ENCODE peak calls at places on chromosomes 3 and 15, in four cellular contexts. H, K, N and J are unnamed samples. For H3K27me3 and H3K36me3, the result is how much of the 10 kb centered on the place peaks cover.

GRCh38 chr3:134796313-134797079 is 1.4 kb downstream of the EPHB1 start:
- DNase-seq in H (no peak), K (no peak), N (peak), J (peak)

GRCh38 chr15:83475551-83475950 is 28.4 kb downstream of the SH3GL3 start:
- DNase-seq in H (no peak), K (peak), N (no peak), J (no peak)

GRCh38 chr15:101637549-101638318 is 14.4 kb downstream of the TM2D3 start:
- DNase-seq in H (no peak), K (no peak), N (no peak), J (no peak)

GRCh38 chr3:50515565-50516047 is 12.2 kb upstream of the CACNA2D2 start:
- DNase-seq in H (no peak), K (no peak), N (no peak), J (peak)

GRCh38 chr3:24829632-24830229 is 335.1 kb upstream of the THRB start:
- DNase-seq in H (no peak), K (no peak), N (peak), J (peak)

GRCh38 chr3:107973152-107973551 is 117.7 kb downstream of the CD47 start:
- DNase-seq in H (no peak), K (no peak), N (no peak), J (no peak)

GRCh38 chr3:30286811-30287210 is 319.6 kb upstream of the TGFBR2 start:
- DNase-seq in H (no peak), K (no peak), N (no peak), J (no peak)

GRCh38 chr3:47035645-47036044 is 56.2 kb downstream of the NBEAL2 start:
- DNase-seq in H (no peak), K (no peak), N (no peak), J (no peak)

GRCh38 chr3:144106970-144107369 is 135.3 kb downstream of the DIPK2A start:
- DNase-seq in H (peak), K (no peak), N (no peak), J (no peak)

GRCh38 chr3:59056706-59057105 is 6.9 kb upstream of the CFAP20DC start:
- DNase-seq in H (no peak), K (no peak), N (no peak), J (no peak)

GRCh38 chr15:100100926-100101325 is 240.8 kb downstream of the ADAMTS17 start:
- DNase-seq in H (no peak), K (no peak), N (no peak), J (no peak)

GRCh38 chr3:52007291-52007690 is 11.6 kb upstream of the RPL29 start:
- DNase-seq in H (no peak), K (no peak), N (no peak), J (no peak)

GRCh38 chr3:21920431-21920830 is 169.4 kb upstream of the ZNF385D start:
- DNase-seq in H (no peak), K (no peak), N (no peak), J (no peak)

GRCh38 chr3:128875556-128876120 is 3.8 kb upstream of the ACAD9 start:
- DNase-seq in H (peak), K (no peak), N (no peak), J (peak)

DNA sequence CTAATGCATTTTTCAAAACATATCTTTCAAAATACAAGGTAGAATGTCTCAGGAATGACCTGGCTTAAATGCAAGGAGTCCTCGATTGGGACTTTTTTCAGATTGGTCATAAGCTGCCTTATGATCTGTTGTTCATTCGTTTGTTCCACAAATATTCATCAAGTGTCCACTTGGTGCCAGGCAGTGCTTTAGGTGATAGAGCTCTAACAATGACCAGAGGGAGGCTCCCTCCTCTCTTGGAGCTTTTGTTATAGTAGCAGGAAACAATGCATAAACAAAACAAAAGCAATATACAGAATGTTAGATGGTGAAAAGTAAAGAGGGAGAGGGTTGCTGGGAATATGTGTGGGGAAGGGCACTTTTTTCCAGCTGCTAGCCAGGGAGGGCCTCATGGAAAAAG is 156.1 kb downstream of the MCTP2 start:
- DNase-seq in H (no peak), K (no peak), N (no peak), J (no peak)
- H3K27me3 ChIP-seq in H (under half), K (under half), N (under half), J (under half)

DNA sequence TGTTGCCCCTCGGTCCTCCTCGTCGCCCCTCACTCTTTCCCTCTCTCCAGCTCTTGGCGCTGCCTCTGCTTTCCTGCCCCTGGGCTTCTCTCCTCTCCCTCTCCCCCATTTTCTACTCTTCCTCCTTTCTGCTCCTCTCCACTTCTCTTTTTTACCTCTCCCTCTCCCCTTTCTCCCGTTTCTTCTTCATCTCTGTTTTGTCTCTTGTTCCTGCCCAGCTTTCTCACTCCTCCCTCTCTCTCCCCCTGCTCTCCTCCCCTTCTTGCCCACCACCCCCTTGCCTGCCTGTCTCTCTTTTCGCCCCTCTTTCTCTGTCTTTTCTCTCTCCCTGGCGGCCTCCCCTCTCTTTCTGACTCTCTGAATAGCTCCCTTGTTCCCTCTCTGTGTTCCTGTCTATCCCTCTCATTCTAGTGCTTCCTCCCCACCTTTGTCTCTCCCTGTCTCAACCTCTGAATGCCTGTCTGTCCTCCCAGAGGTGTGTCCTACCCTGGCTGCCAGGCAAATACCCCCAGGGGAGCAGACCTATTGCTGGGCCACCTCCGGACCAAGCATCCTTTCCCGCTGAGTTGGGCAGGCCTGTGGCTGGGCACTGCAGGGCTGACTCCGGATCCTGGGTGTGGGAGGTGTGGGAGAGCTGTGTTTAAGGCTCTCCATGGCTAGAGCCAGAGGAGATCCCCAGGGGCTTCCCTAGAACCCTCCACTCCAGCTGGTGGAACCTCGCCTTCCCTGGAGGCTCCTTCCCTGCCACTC is 41.0 kb downstream of the EPHB3 start:
- DNase-seq in H (no peak), K (no peak), N (no peak), J (peak)
- H3K4me3 ChIP-seq in H (no peak), K (no peak), N (peak), J (peak)

GRCh38 chr3:191026746-191027145 is 164.3 kb upstream of the GMNC start:
- DNase-seq in H (no peak), K (no peak), N (no peak), J (no peak)
- H3K36me3 ChIP-seq in H (under half), K (under half), N (under half), J (under half)

DNA sequence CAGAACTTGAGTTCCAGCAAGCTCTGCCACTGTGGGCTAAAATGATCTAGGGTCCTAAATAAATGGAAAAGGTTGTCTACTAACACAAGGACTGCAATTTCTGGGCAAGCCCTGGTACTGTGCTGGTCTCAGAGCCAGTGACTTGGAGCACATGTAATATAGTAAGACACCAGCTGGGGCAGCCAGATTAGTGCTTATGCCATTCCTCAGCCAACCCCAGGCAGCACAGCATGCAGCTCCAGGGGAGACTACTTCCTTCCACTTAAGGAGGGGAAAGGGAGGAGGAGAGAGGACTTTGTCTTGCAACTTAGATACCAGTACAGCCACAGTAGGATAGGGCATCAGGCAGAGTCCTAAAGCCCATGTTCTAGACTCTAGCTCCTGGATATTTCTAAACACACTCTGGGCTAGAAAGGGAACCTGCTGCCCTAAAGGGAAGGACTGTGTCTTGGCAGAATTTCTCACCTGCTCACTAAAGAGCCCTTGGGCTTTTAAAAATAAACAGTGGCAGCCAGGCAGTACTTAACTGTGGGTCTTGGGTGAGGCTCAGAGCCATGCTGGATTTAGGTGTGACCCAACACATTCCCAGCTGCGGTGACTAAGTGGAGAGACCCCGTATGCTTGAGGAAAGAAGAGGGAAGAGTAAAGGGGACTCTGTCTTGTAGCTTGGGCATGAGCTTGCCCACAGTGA is 223.7 kb upstream of the BCHE start:
- DNase-seq in H (no peak), K (no peak), N (no peak), J (peak)
- H3K27me3 ChIP-seq in H (under half), K (under half), N (under half), J (under half)

DNA sequence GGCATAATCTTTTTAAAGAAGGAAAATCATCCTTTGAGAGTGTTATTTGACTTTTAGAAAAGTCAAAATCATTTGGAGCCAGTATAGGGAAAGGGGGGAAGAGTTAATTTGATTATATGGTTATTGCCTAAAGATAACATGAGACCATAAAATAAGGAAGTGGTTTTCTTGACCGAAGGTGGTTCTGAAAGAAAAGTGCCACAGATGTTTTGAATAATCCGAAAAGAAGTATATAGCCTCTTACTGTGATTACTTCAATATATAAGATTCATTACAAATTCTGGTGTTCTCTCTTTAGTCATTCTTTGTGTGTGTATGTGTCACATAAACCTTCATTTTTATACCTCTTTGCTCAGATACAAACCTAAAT is 1.1 kb downstream of the DNAJB11 start:
- DNase-seq in H (no peak), K (no peak), N (no peak), J (no peak)
- H3K4me3 ChIP-seq in H (peak), K (peak), N (peak), J (no peak)

GRCh38 chr3:179765396-179765795 is 112.6 kb downstream of the USP13 start:
- DNase-seq in H (no peak), K (no peak), N (no peak), J (no peak)
- H3K36me3 ChIP-seq in H (under half), K (half or more), N (under half), J (under half)

GRCh38 chr3:68904064-68904463 is 28.3 kb downstream of the TAFA4 start:
- DNase-seq in H (no peak), K (no peak), N (no peak), J (no peak)
- H3K27me3 ChIP-seq in H (under half), K (under half), N (under half), J (under half)

GRCh38 chr3:76040946-76041345 is 255.6 kb upstream of the ZNF717 start:
- DNase-seq in H (no peak), K (no peak), N (no peak), J (no peak)
- H3K4me3 ChIP-seq in H (no peak), K (no peak), N (no peak), J (no peak)

GRCh38 chr15:31401282-31401681 is 74.6 kb downstream of the KLF13 start:
- DNase-seq in H (no peak), K (no peak), N (no peak), J (no peak)
- H3K36me3 ChIP-seq in H (under half), K (under half), N (under half), J (under half)

GRCh38 chr3:55489804-55490132 is 2.7 kb upstream of the WNT5A start:
- DNase-seq in H (no peak), K (no peak), N (peak), J (peak)
- H3K27me3 ChIP-seq in H (under half), K (under half), N (under half), J (under half)